ENCODE peak calls at places on chromosomes 12 and 14, in seven cellular contexts. I, C, W, F, D, N and R are unnamed samples. For H3K4me1, the result is how much of the 10 kb centered on the place peaks cover.

GRCh38 chr12:95102916-95103671 is 29.7 kb upstream of the NR2C1 start:
- DNase-seq in F (no peak), N (no peak), W (no peak), I (peak), D (no peak), C (no peak), R (no peak)

GRCh38 chr14:60970146-60970545 is 10.7 kb downstream of the TRMT5 start:
- DNase-seq in D (no peak), W (no peak), C (no peak), I (no peak), F (no peak), N (no peak), R (no peak)

GRCh38 chr14:77882098-77882497 is 82.2 kb downstream of the ADCK1 start:
- DNase-seq in D (peak), C (peak), F (no peak), N (peak), I (no peak), W (no peak), R (no peak)

GRCh38 chr14:47044841-47045240 is 393.3 kb upstream of the RPL10L start:
- DNase-seq in I (peak), F (no peak), C (no peak), W (no peak), N (no peak), D (no peak), R (no peak)

GRCh38 chr12:97781342-97781741 is 318.7 kb downstream of the RMST start:
- DNase-seq in D (no peak), N (no peak), F (no peak), I (no peak), W (no peak), C (no peak), R (no peak)

GRCh38 chr12:111584959-111585358 is 14.2 kb downstream of the ATXN2 start:
- DNase-seq in I (no peak), C (no peak), W (no peak), N (no peak), D (no peak), F (no peak), R (no peak)

GRCh38 chr14:72598328-72598727 is 295.6 kb downstream of the DPF3 start:
- DNase-seq in D (peak), N (no peak), I (no peak), C (no peak), F (no peak), W (no peak), R (no peak)

GRCh38 chr14:56774503-56774902 is 35.8 kb downstream of the OTX2 start:
- DNase-seq in I (no peak), C (no peak), N (no peak), D (no peak), F (no peak), W (no peak), R (no peak)

GRCh38 chr14:79915411-79915810 is 295.9 kb downstream of the DIO2 start:
- DNase-seq in W (no peak), C (no peak), N (no peak), F (no peak), I (no peak), D (no peak), R (no peak)

GRCh38 chr12:85424581-85425348 is 144.7 kb downstream of the ALX1 start:
- DNase-seq in F (no peak), W (no peak), N (peak), I (peak), D (peak), C (no peak), R (no peak)

GRCh38 chr14:61202124-61202523 is 79.0 kb downstream of the TMEM30B start:
- DNase-seq in D (no peak), W (no peak), I (no peak), F (no peak), C (no peak), N (no peak), R (no peak)

GRCh38 chr14:98183556-98183955 is 1088.4 kb downstream of the BCL11B start:
- DNase-seq in D (no peak), F (no peak), C (no peak), N (no peak), I (no peak), W (no peak), R (no peak)

GRCh38 chr14:67416810-67417209 is 4.8 kb upstream of the PLEK2 start:
- DNase-seq in C (no peak), N (no peak), I (no peak), W (no peak), F (no peak), D (no peak), R (no peak)

GRCh38 chr12:19130224-19131019 is 889 bp downstream of the PLEKHA5 start:
- DNase-seq in F (no peak), N (peak), W (peak), D (peak), I (peak), C (peak), R (no peak)

GRCh38 chr12:112515868-112516267 is 97.1 kb downstream of the PTPN11 start:
- DNase-seq in C (no peak), W (no peak), D (no peak), N (no peak), F (no peak), I (no peak), R (no peak)

GRCh38 chr12:12719496-12719895 is 2.3 kb downstream of the CDKN1B start:
- DNase-seq in C (no peak), W (no peak), D (no peak), I (peak), F (no peak), N (no peak), R (no peak)

GRCh38 chr14:68874746-68875155 is 81.9 kb upstream of the ZFP36L1 start:
- DNase-seq in W (no peak), N (no peak), F (no peak), I (no peak), D (peak), C (no peak), R (no peak)

GRCh38 chr14:94322648-94323570 is at the start of gene SERPINA6:
- DNase-seq in W (no peak), D (no peak), N (no peak), I (peak), F (no peak), C (no peak), R (no peak)

GRCh38 chr14:72904840-72905561 is 11.1 kb upstream of the DPF3 start:
- DNase-seq in C (peak), D (peak), N (peak), I (peak), F (no peak), W (no peak), R (peak)

GRCh38 chr14:79670811-79671210 is 540.5 kb downstream of the DIO2 start:
- DNase-seq in F (no peak), W (no peak), I (no peak), N (no peak), C (no peak), D (no peak), R (no peak)

GRCh38 chr14:90577661-90578282 is 180.9 kb downstream of the CALM1 start:
- DNase-seq in N (no peak), W (peak), C (no peak), F (no peak), D (no peak), I (no peak), R (no peak)

GRCh38 chr12:117105902-117106301 is 6.7 kb upstream of the TESC start:
- DNase-seq in W (peak), C (no peak), N (no peak), F (peak), I (no peak), D (peak), R (no peak)

GRCh38 chr12:93460882-93461281 is 6.4 kb upstream of the MRPL42 start:
- DNase-seq in W (no peak), C (no peak), D (no peak), N (no peak), I (no peak), F (no peak), R (no peak)

GRCh38 chr12:105813201-105813600 is 325.6 kb downstream of the NUAK1 start:
- DNase-seq in D (no peak), W (no peak), C (no peak), N (no peak), F (no peak), I (no peak), R (no peak)

GRCh38 chr12:104877107-104877705 is 80.9 kb downstream of the SLC41A2 start:
- DNase-seq in F (no peak), I (peak), W (no peak), D (peak), C (peak), N (no peak), R (peak)

GRCh38 chr14:70166530-70167203 is 22.1 kb downstream of the SLC8A3 start:
- DNase-seq in D (no peak), C (no peak), I (no peak), W (no peak), N (no peak), F (no peak), R (no peak)

GRCh38 chr12:77153706-77154105 is 88.3 kb upstream of the E2F7 start:
- DNase-seq in F (no peak), N (no peak), W (no peak), C (no peak), D (no peak), I (no peak), R (no peak)

GRCh38 chr12:1798734-1799067 is 21.7 kb upstream of the LRTM2 start:
- DNase-seq in F (no peak), W (no peak), I (no peak), C (no peak), N (no peak), D (no peak), R (no peak)

GRCh38 chr14:68143341-68143807 is 323.8 kb downstream of the RAD51B start:
- DNase-seq in I (peak), N (no peak), C (peak), W (no peak), D (peak), F (no peak), R (no peak)

GRCh38 chr12:68790952-68791234 is 17.1 kb upstream of the MDM2 start:
- DNase-seq in D (no peak), F (no peak), I (no peak), C (no peak), N (no peak), W (no peak), R (no peak)

GRCh38 chr12:68788554-68789143 is 19.3 kb upstream of the MDM2 start:
- DNase-seq in C (no peak), D (no peak), N (no peak), W (no peak), I (no peak), F (no peak), R (no peak)

GRCh38 chr12:68786929-68787328 is 21.0 kb upstream of the MDM2 start:
- DNase-seq in W (no peak), D (no peak), C (no peak), N (no peak), I (no peak), F (no peak), R (no peak)

GRCh38 chr12:68790081-68790951 is 17.7 kb upstream of the MDM2 start:
- DNase-seq in I (no peak), C (no peak), F (no peak), N (no peak), D (no peak), W (no peak), R (no peak)

DNA sequence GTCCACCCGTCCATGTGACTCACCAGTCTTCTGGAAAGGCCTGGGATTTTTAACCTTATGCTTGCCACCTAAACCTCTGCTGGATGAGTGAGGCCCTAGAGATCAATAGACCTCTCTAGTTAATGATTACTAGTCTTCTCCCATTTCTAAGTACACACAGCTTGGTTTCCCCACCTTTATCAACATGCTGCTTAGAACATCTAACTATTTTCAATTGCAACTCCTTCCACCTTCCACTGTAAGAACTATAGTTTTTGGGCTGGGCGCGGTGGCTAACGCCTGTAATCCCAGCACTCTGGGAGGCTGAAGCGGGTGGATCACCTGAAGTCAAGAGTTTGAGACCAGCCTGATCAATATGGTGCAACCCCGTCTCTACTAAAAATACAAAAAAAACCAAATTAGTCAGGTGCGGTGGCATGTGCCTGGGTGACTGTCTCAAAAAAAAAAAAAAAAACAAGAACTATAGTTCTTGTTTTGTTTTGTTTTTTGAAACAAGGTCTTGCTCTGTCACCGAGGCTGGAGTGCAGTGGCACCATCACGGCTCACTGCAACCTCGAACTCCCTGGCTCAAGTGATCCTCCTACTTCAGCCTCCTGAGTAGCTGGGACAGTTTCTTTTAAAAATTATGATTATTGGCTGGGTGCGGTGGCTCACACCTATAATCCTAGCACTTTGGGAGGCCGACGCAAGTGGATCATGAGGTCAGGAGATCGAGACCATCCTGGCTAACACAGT is 18.7 kb upstream of the MDM2 start:
- DNase-seq in F (no peak), D (no peak), N (no peak), I (no peak), C (no peak), W (no peak), R (no peak)
- H3K4me1 ChIP-seq in F (under half), D (under half), N (under half), I (under half), C (under half), W (under half), R (under half)

GRCh38 chr12:40106202-40106533 is 287 bp upstream of the SLC2A13 start:
- DNase-seq in N (no peak), F (no peak), D (no peak), W (no peak), I (no peak), C (no peak), R (no peak)
- H3K4me3 ChIP-seq in N (peak), F (peak), D (no peak), W (peak), I (peak), C (peak), R (peak)

GRCh38 chr12:69512820-69513219 is 42.6 kb downstream of the FRS2 start:
- DNase-seq in I (peak), F (no peak), D (no peak), C (no peak), N (no peak), W (no peak), R (no peak)

GRCh38 chr12:69513297-69513696 is 43.1 kb downstream of the FRS2 start:
- DNase-seq in I (peak), C (no peak), N (no peak), W (no peak), F (no peak), D (no peak), R (no peak)

GRCh38 chr12:69514845-69515244 is 44.7 kb downstream of the FRS2 start:
- DNase-seq in D (no peak), F (no peak), C (no peak), N (no peak), W (no peak), I (no peak), R (no peak)

GRCh38 chr12:69515394-69515793 is 45.2 kb downstream of the FRS2 start:
- DNase-seq in D (no peak), W (no peak), F (no peak), I (no peak), C (no peak), N (no peak), R (no peak)

DNA sequence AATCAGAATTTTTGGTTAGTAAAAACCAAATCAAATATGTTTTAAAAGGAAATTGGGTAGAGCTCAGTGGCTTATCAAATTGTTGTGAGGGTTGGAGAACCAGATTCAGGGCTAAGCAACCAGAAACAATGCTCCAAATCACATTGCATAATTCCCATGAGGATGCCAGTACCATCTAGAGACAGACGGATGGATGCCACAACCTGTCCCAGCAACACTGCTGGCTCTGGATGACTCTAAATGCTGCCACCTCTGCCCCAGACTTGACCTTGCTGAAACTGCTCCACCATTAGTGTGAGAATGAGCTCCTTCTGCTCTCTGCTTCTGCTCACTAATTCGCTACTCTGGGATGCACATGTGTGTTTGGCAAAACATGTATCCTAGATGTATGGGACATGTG is 43.9 kb downstream of the FRS2 start:
- DNase-seq in C (no peak), N (no peak), D (no peak), W (no peak), I (no peak), F (no peak), R (no peak)
- H3K27ac ChIP-seq in C (no peak), N (no peak), D (no peak), W (no peak), I (no peak), F (no peak), R (no peak)

DNA sequence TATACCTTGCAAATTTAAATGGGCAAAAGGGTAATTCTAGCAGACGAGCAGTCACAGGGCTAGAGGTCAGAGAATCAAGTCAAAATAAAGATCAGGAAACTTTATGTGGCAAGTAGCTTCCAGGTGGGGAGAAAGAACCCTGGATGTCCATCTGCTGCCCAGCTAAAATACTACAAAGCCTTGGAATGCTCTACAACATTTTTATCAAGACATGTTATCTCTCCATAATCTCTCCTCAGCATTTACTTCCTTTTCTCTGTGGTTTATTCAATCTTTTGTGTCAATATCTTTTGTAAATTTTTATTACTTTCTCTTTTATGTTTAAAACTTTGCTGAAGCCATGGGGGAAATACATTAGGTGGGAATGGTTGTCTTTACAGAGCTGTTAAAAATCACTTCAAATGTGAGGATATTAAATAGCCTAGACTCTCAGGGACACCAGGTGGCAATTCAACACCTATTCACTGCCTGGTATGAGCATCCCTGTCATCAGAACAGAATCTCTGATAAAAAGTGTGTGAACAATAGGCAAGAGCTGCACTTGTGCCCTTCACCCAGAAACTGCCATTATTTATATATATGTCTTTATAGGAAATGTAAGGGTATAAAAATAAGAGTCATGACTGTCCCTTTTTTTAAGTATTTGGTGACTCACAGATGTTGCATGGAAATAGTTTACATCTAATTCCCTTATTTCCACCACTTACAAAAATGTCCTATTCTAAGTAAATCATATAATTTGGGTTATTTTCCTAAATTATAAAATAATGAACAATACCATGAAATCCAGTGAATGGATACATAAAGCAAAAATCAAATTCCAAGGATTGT is 152.9 kb downstream of the EPS8 start:
- DNase-seq in I (no peak), C (no peak), F (no peak), N (no peak), W (no peak), D (no peak), R (no peak)
- H3K4me1 ChIP-seq in I (under half), C (under half), F (under half), N (under half), W (under half), D (under half), R (under half)

DNA sequence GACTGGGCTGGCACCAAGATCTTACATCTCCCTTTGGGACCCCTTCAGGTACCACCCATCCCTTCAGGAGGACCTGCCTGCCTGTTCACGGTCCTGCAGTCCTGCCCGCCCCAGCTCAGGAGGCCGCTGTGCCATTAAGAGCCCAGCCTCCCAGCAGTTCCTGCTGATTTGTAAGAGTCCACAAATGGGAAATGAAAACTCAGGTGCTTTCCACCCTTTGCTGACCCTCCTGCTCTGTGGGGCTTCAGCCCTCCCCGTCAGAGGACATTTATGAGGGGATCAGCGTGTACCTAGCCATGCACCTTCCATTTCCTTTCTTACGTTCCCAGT is 39.5 kb downstream of the C14orf132 start:
- DNase-seq in D (no peak), W (no peak), N (no peak), F (no peak), C (no peak), I (no peak), R (no peak)
- H3K4me3 ChIP-seq in D (no peak), W (no peak), N (no peak), F (no peak), C (no peak), I (no peak), R (no peak)

DNA sequence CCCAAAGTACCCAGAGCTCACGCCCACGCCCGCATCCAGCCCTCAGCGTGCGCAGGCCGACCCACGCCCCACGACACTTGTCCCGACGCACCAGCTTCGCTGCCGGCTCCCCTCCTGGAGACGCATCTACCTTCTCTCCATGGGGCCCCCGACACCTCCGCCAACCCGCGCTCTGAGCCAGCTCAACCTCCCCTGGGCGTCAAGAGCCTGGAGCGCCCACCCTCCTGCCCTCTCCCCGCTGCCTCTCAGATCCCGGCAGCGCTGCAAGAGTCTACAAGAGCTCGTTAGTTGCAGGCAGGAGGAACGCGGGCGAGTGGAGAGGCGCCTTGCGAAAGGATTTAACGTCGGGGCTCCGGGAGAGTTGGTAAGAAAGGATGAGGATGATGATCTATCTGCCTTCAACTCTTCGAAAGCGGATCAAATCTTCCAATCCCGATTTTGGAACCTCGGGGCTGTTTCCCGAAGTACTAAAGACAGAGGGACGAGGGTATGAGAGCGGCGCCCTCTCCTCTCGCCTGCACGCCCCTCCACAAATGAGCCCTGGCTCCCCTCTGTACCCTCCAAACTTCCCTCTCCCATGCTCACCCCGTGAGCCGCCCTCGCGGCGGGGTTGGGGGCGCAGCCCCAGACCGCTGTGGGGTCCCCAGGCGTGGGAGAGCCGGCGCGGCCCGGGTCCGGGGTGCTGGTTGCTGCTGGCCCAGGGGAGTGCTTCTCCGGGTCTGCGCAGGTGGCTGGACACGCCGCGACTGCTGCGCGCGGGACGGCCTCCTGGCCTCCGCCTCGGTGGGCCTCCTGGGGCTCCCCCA is 968 bp downstream of the LTBP2 start:
- DNase-seq in N (no peak), I (peak), F (no peak), W (no peak), D (no peak), C (no peak), R (no peak)
- H3K27ac ChIP-seq in N (no peak), I (peak), F (no peak), W (peak), D (no peak), C (no peak), R (no peak)

GRCh38 chr14:84519836-84520235 is 1010.1 kb upstream of the FLRT2 start:
- DNase-seq in I (no peak), C (no peak), D (no peak), F (no peak), W (no peak), N (no peak), R (no peak)
- H3K4me1 ChIP-seq in I (under half), C (under half), D (under half), F (under half), W (under half), N (under half), R (under half)

GRCh38 chr12:131895640-131896079 is 1.2 kb downstream of the ULK1 start:
- DNase-seq in D (peak), N (no peak), I (no peak), F (no peak), C (no peak), W (no peak), R (peak)
- H3K4me3 ChIP-seq in D (peak), N (peak), I (peak), F (peak), C (peak), W (peak), R (peak)